ENCODE peak calls at places on chromosomes 16 and 17, in five cellular contexts. H is stimulated activated effector memory CD8-positive, alpha-beta T cell treated with anti-CD3 and anti-CD28 coated beads, Interleukin-12 subunit alpha, Interleukin-12 subunit beta, amount 100 ng/mL, for 72 hours; T is choroid plexus epithelial cell; L is HCT116; Y is HFF-Myc. O is an unnamed sample.

GRCh38 chr17:50532452-50533024 is at the start of gene EPN3:
- DNase-seq in H (no peak), T (no peak), L (peak; percentile 31), Y (no peak), O (no peak)

GRCh38 chr16:86075488-86075785 is 176.5 kb downstream of the IRF8 start:
- DNase-seq in H (no peak), T (no peak), L (no peak), Y (no peak), O (no peak)

GRCh38 chr17:45895304-45895968 is 1.1 kb downstream of the MAPT start:
- DNase-seq in H (no peak), T (peak; percentile 12), L (no peak), Y (no peak), O (no peak)

GRCh38 chr17:62827722-62828498 is 19.8 kb upstream of the MARCHF10 start:
- DNase-seq in H (no peak), T (peak; percentile 79), L (no peak), Y (no peak), O (no peak)

GRCh38 chr17:48809182-48809581 is 7.8 kb downstream of the TTLL6 start:
- DNase-seq in H (no peak), T (no peak), L (no peak), Y (no peak), O (no peak)

GRCh38 chr17:59796138-59796537 is 88.7 kb downstream of the VMP1 start:
- DNase-seq in H (no peak), T (no peak), L (no peak), Y (no peak), O (no peak)

GRCh38 chr16:88437367-88437964 is 15.6 kb upstream of the ZFPM1 start:
- DNase-seq in H (peak; percentile 85), T (no peak), L (peak; percentile 37), Y (no peak), O (no peak)

GRCh38 chr16:28052274-28053128 is 11.0 kb downstream of the GSG1L start:
- DNase-seq in H (no peak), T (no peak), L (no peak), Y (no peak), O (no peak)

GRCh38 chr16:68406458-68407041 is 41.8 kb downstream of the SMPD3 start:
- DNase-seq in H (no peak), T (peak; percentile 51), L (no peak), Y (no peak), O (no peak)

GRCh38 chr17:12712941-12713340 is 47.3 kb downstream of the MYOCD start:
- DNase-seq in H (no peak), T (peak; percentile 12), L (no peak), Y (no peak), O (no peak)

GRCh38 chr17:43755389-43755875 is 3.2 kb downstream of the SOST start:
- DNase-seq in H (no peak), T (peak; percentile 25), L (no peak), Y (no peak), O (no peak)

GRCh38 chr17:40550608-40551007 is 14.7 kb downstream of the CCR7 start:
- DNase-seq in H (peak; percentile 48), T (peak; percentile 95), L (no peak), Y (no peak), O (peak; percentile 92)

GRCh38 chr17:27158390-27158789 is 135.5 kb upstream of the WSB1 start:
- DNase-seq in H (no peak), T (no peak), L (no peak), Y (no peak), O (no peak)

GRCh38 chr17:8788998-8789397 is 10.2 kb downstream of the MFSD6L start:
- DNase-seq in H (no peak), T (no peak), L (no peak), Y (no peak), O (no peak)

GRCh38 chr16:89798126-89798525 is 18.3 kb downstream of the FANCA start:
- DNase-seq in H (no peak), T (no peak), L (no peak), Y (no peak), O (no peak)

GRCh38 chr16:11429823-11430222 is 84.6 kb downstream of the RMI2 start:
- DNase-seq in H (no peak), T (no peak), L (no peak), Y (no peak), O (no peak)

GRCh38 chr17:78112508-78113471 is 15.8 kb downstream of the TMC6 start:
- DNase-seq in H (peak; percentile 93), T (peak; percentile 54), L (peak; percentile 33), Y (no peak), O (no peak)

GRCh38 chr16:12147681-12148479 is 171.3 kb downstream of the SNX29 start:
- DNase-seq in H (no peak), T (no peak), L (no peak), Y (no peak), O (no peak)